ENCODE peak calls at places on chromosomes 1 and 21, in eight cellular contexts. V is NCI-H748 treated with DMSO at 0.1 percent for 48 hours; Q is mammary epithelial cell; I is AG08395; U is GM20000; D is caudate nucleus; G is cardiac muscle cell; E is natural killer cell treated with Interleukin-12 subunit alpha and Interleukin-12 subunit beta and Interleukin-15 and Interleukin-18, amount 100 ng/mL, for 72 hours. S is an unnamed sample.

GRCh38 chr1:94727846-94728715 is 92.1 kb upstream of the SLC44A3 start:
- DNase-seq in V (no peak), Q (peak), I (peak), U (no peak), D (no peak), G (no peak), E (no peak), S (peak)

GRCh38 chr21:29347274-29347681 is 48.6 kb downstream of the BACH1 start:
- DNase-seq in V (no peak), Q (no peak), I (no peak), U (no peak), D (no peak), G (no peak), E (no peak), S (no peak)

GRCh38 chr1:235401251-235401650 is 34.0 kb downstream of the TBCE start:
- DNase-seq in V (no peak), Q (no peak), I (peak), U (no peak), D (no peak), G (no peak), E (no peak), S (no peak)

GRCh38 chr1:35619237-35620121 is 21.8 kb downstream of the PSMB2 start:
- DNase-seq in V (no peak), Q (no peak), I (no peak), U (no peak), D (no peak), G (peak), E (no peak), S (no peak)

GRCh38 chr1:42747125-42747524 is 7.1 kb upstream of the CLDN19 start:
- DNase-seq in V (peak), Q (no peak), I (no peak), U (peak), D (no peak), G (peak), E (no peak), S (no peak)

GRCh38 chr1:54413295-54413694 is 7.1 kb upstream of the SSBP3 start:
- DNase-seq in V (no peak), Q (no peak), I (peak), U (no peak), D (no peak), G (no peak), E (no peak), S (no peak)

GRCh38 chr1:74799119-74799518 is 66.2 kb downstream of the TYW3 start:
- DNase-seq in V (no peak), Q (no peak), I (no peak), U (no peak), D (no peak), G (no peak), E (no peak), S (no peak)

GRCh38 chr1:220878223-220879081 is 791 bp upstream of the HLX start:
- DNase-seq in V (no peak), Q (no peak), I (no peak), U (peak), D (no peak), G (no peak), E (no peak), S (no peak)

GRCh38 chr21:14995695-14996490 is 68.9 kb downstream of the NRIP1 start:
- DNase-seq in V (no peak), Q (peak), I (no peak), U (no peak), D (no peak), G (no peak), E (no peak), S (no peak)

GRCh38 chr1:240029418-240029817 is 62.3 kb upstream of the FMN2 start:
- DNase-seq in V (no peak), Q (no peak), I (no peak), U (no peak), D (no peak), G (no peak), E (no peak), S (no peak)

GRCh38 chr1:65172936-65173335 is 24.9 kb downstream of the AK4 start:
- DNase-seq in V (no peak), Q (peak), I (no peak), U (no peak), D (no peak), G (no peak), E (no peak), S (no peak)

GRCh38 chr1:64004451-64004850 is 199.0 kb upstream of the UBE2U start:
- DNase-seq in V (no peak), Q (no peak), I (no peak), U (no peak), D (no peak), G (no peak), E (no peak), S (no peak)